ENCODE peak calls at places on chromosomes 16 and 17, in five cellular contexts. Y is NCI-H1092, C is NCI-H1930, M is EH, I is DMS 273 treated with DMSO at 0.1 percent for 48 hours. S is an unnamed sample.
A peak's percentile ranks its signal among the peaks of the same experiment; 100 is the strongest.

GRCh38 chr17:81509048-81509686 is 3.4 kb downstream of the ACTG1 start:
- DNase-seq in Y (no peak), C (no peak), M (no peak), I (peak; percentile 51), S (no peak)

GRCh38 chr16:78368121-78369102 is 269.0 kb downstream of the WWOX start:
- DNase-seq in Y (no peak), C (no peak), M (no peak), I (no peak), S (no peak)

GRCh38 chr17:46194393-46195216 is 1.4 kb upstream of the KANSL1 start:
- DNase-seq in Y (no peak), C (no peak), M (peak; percentile 73), I (peak; percentile 78), S (no peak)

GRCh38 chr16:74320707-74321106 is 24.1 kb downstream of the PSMD7 start:
- DNase-seq in Y (peak; percentile 68), C (no peak), M (no peak), I (no peak), S (no peak)

GRCh38 chr16:71263581-71263980 is 25.6 kb downstream of the CMTR2 start:
- DNase-seq in Y (no peak), C (no peak), M (peak; percentile 4), I (no peak), S (no peak)

GRCh38 chr16:3173892-3174617 is 13.9 kb upstream of the OR1F1 start:
- DNase-seq in Y (no peak), C (peak; percentile 75), M (peak; percentile 22), I (peak; percentile 40), S (no peak)

GRCh38 chr16:89921699-89922476 is 1.3 kb upstream of the TUBB3 start:
- DNase-seq in Y (no peak), C (no peak), M (peak; percentile 98), I (no peak), S (peak; percentile 94)

GRCh38 chr16:67437513-67437912 is 6.6 kb downstream of the HSD11B2 start:
- DNase-seq in Y (no peak), C (no peak), M (no peak), I (no peak), S (no peak)

GRCh38 chr16:85385463-85386331 is 227.4 kb upstream of the GSE1 start:
- DNase-seq in Y (no peak), C (no peak), M (no peak), I (no peak), S (no peak)

GRCh38 chr17:42846594-42847280 is 2.4 kb downstream of the AOC2 start:
- DNase-seq in Y (no peak), C (no peak), M (peak; percentile 30), I (no peak), S (no peak)

GRCh38 chr16:5215911-5216310 is 118.3 kb upstream of the EEF2KMT start:
- DNase-seq in Y (no peak), C (no peak), M (no peak), I (no peak), S (no peak)

GRCh38 chr17:28878981-28879380 is 18.6 kb downstream of the FLOT2 start:
- DNase-seq in Y (no peak), C (no peak), M (peak; percentile 59), I (no peak), S (no peak)

GRCh38 chr17:63476494-63476856 is 386 bp upstream of the ACE start:
- DNase-seq in Y (no peak), C (peak; percentile 31), M (peak; percentile 32), I (no peak), S (peak; percentile 36)

GRCh38 chr17:7147772-7148171 is 31.4 kb downstream of the ASGR1 start:
- DNase-seq in Y (no peak), C (no peak), M (no peak), I (no peak), S (no peak)

GRCh38 chr16:50613281-50613991 is 65.2 kb downstream of the NKD1 start:
- DNase-seq in Y (no peak), C (no peak), M (peak; percentile 28), I (peak; percentile 30), S (no peak)

GRCh38 chr16:77882359-77882758 is 94.0 kb downstream of the VAT1L start:
- DNase-seq in Y (no peak), C (no peak), M (peak; percentile 6), I (no peak), S (no peak)

GRCh38 chr17:58105093-58105492 is 21.9 kb downstream of the DYNLL2 start:
- DNase-seq in Y (no peak), C (no peak), M (peak; percentile 12), I (no peak), S (no peak)

GRCh38 chr17:63545302-63545928 is 4.9 kb upstream of the DCAF7 start:
- DNase-seq in Y (no peak), C (no peak), M (no peak), I (no peak), S (no peak)

GRCh38 chr16:79062336-79062735 is 538.2 kb downstream of the MAF start:
- DNase-seq in Y (no peak), C (no peak), M (no peak), I (no peak), S (no peak)

GRCh38 chr17:57110152-57110542 is 25.1 kb downstream of the AKAP1 start:
- DNase-seq in Y (no peak), C (no peak), M (no peak), I (no peak), S (no peak)

GRCh38 chr16:80824623-80825364 is 20.4 kb upstream of the CDYL2 start:
- DNase-seq in Y (peak; percentile 1), C (no peak), M (peak; percentile 64), I (peak; percentile 2), S (peak; percentile 81)

GRCh38 chr17:73952498-73953205 is 250.8 kb upstream of the RPL38 start:
- DNase-seq in Y (peak; percentile 22), C (peak; percentile 61), M (no peak), I (no peak), S (no peak)

GRCh38 chr16:21260870-21261791 is 17.0 kb downstream of the CRYM start:
- DNase-seq in Y (no peak), C (no peak), M (peak; percentile 83), I (no peak), S (no peak)

GRCh38 chr17:68199837-68200688 is 47.8 kb upstream of the AMZ2 start:
- DNase-seq in Y (no peak), C (no peak), M (no peak), I (no peak), S (no peak)

GRCh38 chr17:78242024-78242742 is 10.8 kb downstream of the TMEM235 start:
- DNase-seq in Y (no peak), C (no peak), M (peak; percentile 40), I (no peak), S (no peak)

GRCh38 chr17:10380631-10381408 is 8.0 kb upstream of the MYH13 start:
- DNase-seq in Y (no peak), C (no peak), M (peak; percentile 5), I (no peak), S (no peak)

GRCh38 chr16:1308977-1309885 is at the start of gene UBE2I:
- DNase-seq in Y (peak; percentile 98), C (peak; percentile 99), M (peak; percentile 94), I (peak; percentile 89), S (peak; percentile 97)

GRCh38 chr17:3689262-3690093 is 6.5 kb downstream of the P2RX5 start:
- DNase-seq in Y (no peak), C (no peak), M (no peak), I (no peak), S (no peak)

GRCh38 chr17:51260960-51261958 is 913 bp downstream of the UTP18 start:
- DNase-seq in Y (peak; percentile 51), C (peak; percentile 57), M (peak; percentile 51), I (peak; percentile 20), S (no peak)

GRCh38 chr16:49600541-49600940 is 226.9 kb downstream of the C16orf78 start:
- DNase-seq in Y (no peak), C (no peak), M (no peak), I (no peak), S (no peak)

GRCh38 chr17:50381920-50382319 is 8.9 kb downstream of the EME1 start:
- DNase-seq in Y (no peak), C (no peak), M (peak; percentile 40), I (no peak), S (no peak)

S was measured in dermis microvascular lymphatic vessel endothelial cell.